ENCODE peak calls at places on chromosome 22, in six cellular contexts. One of them, this sample, is unnamed.

GRCh38 chr22:20644071-20644642 is 129.8 kb upstream of the SERPIND1 start:
- DNase-seq in H9: no peak
- DNase-seq in IMR-90: no peak
- DNase-seq in mesenchymal stem cell: no peak
- DNase-seq in mesendoderm: peak; percentile 29
- DNase-seq in H1: no peak
- DNase-seq in this sample: no peak

GRCh38 chr22:20904008-20904979 is 12.9 kb upstream of the CRKL start:
- DNase-seq in mesenchymal stem cell: peak; percentile 96
- DNase-seq in H1: no peak
- DNase-seq in H9: no peak
- DNase-seq in IMR-90: peak; percentile 99
- DNase-seq in mesendoderm: no peak
- DNase-seq in this sample: no peak

GRCh38 chr22:19847345-19847632 is 7.4 kb downstream of the GNB1L start:
- DNase-seq in mesendoderm: no peak
- DNase-seq in IMR-90: no peak
- DNase-seq in mesenchymal stem cell: no peak
- DNase-seq in H9: no peak
- DNase-seq in H1: no peak
- DNase-seq in this sample: no peak

GRCh38 chr22:23418159-23418788 is 161.8 kb downstream of the IGLL1 start:
- DNase-seq in IMR-90: no peak
- DNase-seq in H9: no peak
- DNase-seq in mesenchymal stem cell: no peak
- DNase-seq in H1: no peak
- DNase-seq in mesendoderm: peak; percentile 23
- DNase-seq in this sample: no peak

GRCh38 chr22:42977574-42977973 is 37.4 kb downstream of the PACSIN2 start:
- DNase-seq in mesenchymal stem cell: no peak
- DNase-seq in mesendoderm: no peak
- DNase-seq in H1: no peak
- DNase-seq in H9: no peak
- DNase-seq in IMR-90: no peak
- DNase-seq in this sample: no peak

GRCh38 chr22:47095395-47096122 is 333.1 kb downstream of the TBC1D22A start:
- DNase-seq in H1: no peak
- DNase-seq in mesendoderm: no peak
- DNase-seq in H9: no peak
- DNase-seq in mesenchymal stem cell: no peak
- DNase-seq in IMR-90: peak; percentile 32
- DNase-seq in this sample: no peak

GRCh38 chr22:42695294-42695693 is 25.4 kb downstream of the A4GALT start:
- DNase-seq in mesenchymal stem cell: no peak
- DNase-seq in H9: no peak
- DNase-seq in H1: no peak
- DNase-seq in IMR-90: no peak
- DNase-seq in mesendoderm: no peak
- DNase-seq in this sample: no peak

GRCh38 chr22:34004058-34004457 is 83.8 kb upstream of the LARGE1 start:
- DNase-seq in H1: no peak
- DNase-seq in IMR-90: no peak
- DNase-seq in mesendoderm: no peak
- DNase-seq in mesenchymal stem cell: no peak
- DNase-seq in H9: no peak
- DNase-seq in this sample: no peak

GRCh38 chr22:45720875-45721378 is 49.3 kb downstream of the ATXN10 start:
- DNase-seq in mesenchymal stem cell: no peak
- DNase-seq in H1: no peak
- DNase-seq in mesendoderm: no peak
- DNase-seq in IMR-90: no peak
- DNase-seq in H9: no peak
- DNase-seq in this sample: no peak

GRCh38 chr22:18088825-18089568 is 11.2 kb downstream of the PEX26 start:
- DNase-seq in IMR-90: no peak
- DNase-seq in mesenchymal stem cell: no peak
- DNase-seq in mesendoderm: no peak
- DNase-seq in H1: no peak
- DNase-seq in H9: no peak
- DNase-seq in this sample: no peak

GRCh38 chr22:45664136-45664646 is 7.4 kb upstream of the ATXN10 start:
- DNase-seq in IMR-90: no peak
- DNase-seq in H9: no peak
- DNase-seq in mesendoderm: no peak
- DNase-seq in mesenchymal stem cell: no peak
- DNase-seq in H1: no peak
- DNase-seq in this sample: no peak

GRCh38 chr22:17476838-17477237 is 86.5 kb upstream of the SLC25A18 start:
- DNase-seq in H1: no peak
- DNase-seq in IMR-90: no peak
- DNase-seq in mesendoderm: peak; percentile 82
- DNase-seq in mesenchymal stem cell: no peak
- DNase-seq in H9: no peak
- DNase-seq in this sample: no peak

GRCh38 chr22:46845281-46846153 is 83.1 kb downstream of the TBC1D22A start:
- DNase-seq in H9: no peak
- DNase-seq in H1: no peak
- DNase-seq in IMR-90: peak; percentile 63
- DNase-seq in mesenchymal stem cell: peak; percentile 27
- DNase-seq in mesendoderm: no peak
- DNase-seq in this sample: no peak

GRCh38 chr22:46541536-46541935 is 4.1 kb upstream of the CELSR1 start:
- DNase-seq in H9: no peak
- DNase-seq in IMR-90: no peak
- DNase-seq in mesenchymal stem cell: no peak
- DNase-seq in mesendoderm: no peak
- DNase-seq in H1: no peak
- DNase-seq in this sample: no peak

GRCh38 chr22:23773247-23774113 is 831 bp downstream of the MMP11 start:
- DNase-seq in mesenchymal stem cell: no peak
- DNase-seq in H1: no peak
- DNase-seq in mesendoderm: no peak
- DNase-seq in H9: no peak
- DNase-seq in IMR-90: no peak
- DNase-seq in this sample: no peak

GRCh38 chr22:38012604-38013072 is 28.3 kb upstream of the SOX10 start:
- DNase-seq in H1: no peak
- DNase-seq in H9: no peak
- DNase-seq in IMR-90: peak; percentile 85
- DNase-seq in mesenchymal stem cell: no peak
- DNase-seq in mesendoderm: no peak
- DNase-seq in this sample: no peak

GRCh38 chr22:24930678-24931077 is 15.8 kb downstream of the LHFPL7 start:
- DNase-seq in mesenchymal stem cell: no peak
- DNase-seq in IMR-90: no peak
- DNase-seq in H9: no peak
- DNase-seq in H1: no peak
- DNase-seq in mesendoderm: peak; percentile 90
- DNase-seq in this sample: no peak

GRCh38 chr22:38824587-38824986 is 19.2 kb downstream of the NPTXR start:
- DNase-seq in mesenchymal stem cell: peak; percentile 85
- DNase-seq in H9: peak; percentile 88
- DNase-seq in H1: peak; percentile 61
- DNase-seq in mesendoderm: peak; percentile 94
- DNase-seq in IMR-90: peak; percentile 75
- DNase-seq in this sample: peak; percentile 87

GRCh38 chr22:34638128-34638527 is 427.8 kb upstream of the ISX start:
- DNase-seq in H1: no peak
- DNase-seq in mesenchymal stem cell: no peak
- DNase-seq in mesendoderm: no peak
- DNase-seq in H9: no peak
- DNase-seq in IMR-90: no peak
- DNase-seq in this sample: no peak

GRCh38 chr22:28743852-28744251 is 2.0 kb downstream of the HSCB start:
- DNase-seq in H9: no peak
- DNase-seq in H1: no peak
- DNase-seq in mesenchymal stem cell: no peak
- DNase-seq in IMR-90: no peak
- DNase-seq in mesendoderm: no peak
- DNase-seq in this sample: no peak
- H2BK15ac ChIP-seq in H9: no peak overlapping the region
- H2BK15ac ChIP-seq in H1: no peak overlapping the region
- H2BK15ac ChIP-seq in mesenchymal stem cell: no peak overlapping the region
- H2BK15ac ChIP-seq in IMR-90: no peak overlapping the region
- H2BK15ac ChIP-seq in mesendoderm: no peak overlapping the region
- H2BK15ac ChIP-seq in this sample: no peak overlapping the region

GRCh38 chr22:32603651-32604540 is 129.3 kb downstream of the FBXO7 start:
- DNase-seq in H1: no peak
- DNase-seq in IMR-90: no peak
- DNase-seq in mesendoderm: no peak
- DNase-seq in mesenchymal stem cell: no peak
- DNase-seq in H9: no peak
- DNase-seq in this sample: no peak

GRCh38 chr22:32606181-32606580 is 131.6 kb downstream of the FBXO7 start:
- DNase-seq in IMR-90: no peak
- DNase-seq in H1: no peak
- DNase-seq in mesendoderm: no peak
- DNase-seq in mesenchymal stem cell: no peak
- DNase-seq in H9: no peak
- DNase-seq in this sample: no peak

GRCh38 chr22:32605576-32605975 is 131.0 kb downstream of the FBXO7 start:
- DNase-seq in H1: no peak
- DNase-seq in mesendoderm: no peak
- DNase-seq in IMR-90: no peak
- DNase-seq in H9: no peak
- DNase-seq in mesenchymal stem cell: no peak
- DNase-seq in this sample: no peak

GRCh38 chr22:32602154-32602553 is 127.5 kb downstream of the FBXO7 start:
- DNase-seq in mesendoderm: no peak
- DNase-seq in mesenchymal stem cell: no peak
- DNase-seq in H1: no peak
- DNase-seq in IMR-90: no peak
- DNase-seq in H9: no peak
- DNase-seq in this sample: no peak

DNA sequence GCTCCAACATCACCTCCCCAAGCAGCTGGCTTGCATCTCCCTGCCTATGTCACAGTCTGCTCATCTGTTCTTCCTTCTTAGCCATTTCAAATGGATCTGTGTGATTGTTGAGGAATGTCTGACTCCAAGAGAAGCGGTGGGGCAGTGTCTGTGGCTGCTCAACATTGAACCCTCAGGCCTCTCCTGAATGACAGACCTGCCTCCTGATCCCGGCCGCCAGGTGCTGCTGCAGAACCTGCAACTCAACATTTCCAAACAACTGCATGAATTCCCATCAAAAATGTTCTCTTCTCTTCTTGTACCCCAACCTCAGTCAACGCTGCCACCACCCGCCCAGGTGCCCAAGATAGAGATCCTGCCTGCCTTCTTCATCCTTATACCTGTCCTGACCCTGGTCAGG is 132.5 kb downstream of the FBXO7 start:
- DNase-seq in mesendoderm: peak; percentile 35
- DNase-seq in IMR-90: no peak
- DNase-seq in H1: no peak
- DNase-seq in mesenchymal stem cell: peak; percentile 29
- DNase-seq in H9: no peak
- DNase-seq in this sample: no peak
- H3K4ac ChIP-seq in mesendoderm: no peak overlapping the region
- H3K4ac ChIP-seq in IMR-90: peak overlapping the region; percentile 9
- H3K4ac ChIP-seq in H1: no peak overlapping the region
- H3K4ac ChIP-seq in mesenchymal stem cell: no peak overlapping the region
- H3K4ac ChIP-seq in H9: no peak overlapping the region
- H3K4ac ChIP-seq in this sample: no peak overlapping the region

DNA sequence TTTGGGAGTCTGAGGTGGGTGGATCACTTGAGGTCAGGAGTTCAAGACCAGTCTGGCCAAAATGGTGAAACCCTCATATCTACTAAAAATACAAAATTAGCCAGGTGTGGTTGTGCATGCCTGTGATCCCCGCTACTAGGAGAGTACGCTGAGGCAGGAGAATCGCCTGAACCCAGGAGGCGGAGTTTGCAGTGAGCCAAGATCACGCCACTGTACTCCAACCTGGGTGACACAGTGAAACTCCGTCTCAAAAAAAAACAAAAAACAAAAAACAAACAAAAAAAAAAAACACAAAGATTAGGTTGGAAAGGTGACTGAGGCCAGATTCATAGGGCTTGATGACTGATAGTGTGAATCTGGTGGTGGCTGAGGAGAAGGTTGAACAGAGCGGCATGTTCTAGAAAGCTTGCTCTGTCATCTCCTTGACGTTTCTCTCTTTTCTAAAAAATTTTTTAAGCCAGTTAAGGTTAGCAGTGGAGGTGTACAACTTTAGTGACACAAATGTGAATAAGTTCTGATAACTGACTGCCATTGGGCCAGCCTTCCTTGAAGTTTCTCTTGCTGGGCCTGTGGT is 40.9 kb downstream of the TXN2 start:
- DNase-seq in H9: no peak
- DNase-seq in IMR-90: no peak
- DNase-seq in H1: no peak
- DNase-seq in mesenchymal stem cell: no peak
- DNase-seq in mesendoderm: no peak
- DNase-seq in this sample: no peak
- H2BK120ac ChIP-seq in H9: no peak overlapping the region
- H2BK120ac ChIP-seq in IMR-90: peak overlapping the region; percentile 95
- H2BK120ac ChIP-seq in H1: no peak overlapping the region
- H2BK120ac ChIP-seq in mesenchymal stem cell: no peak overlapping the region
- H2BK120ac ChIP-seq in mesendoderm: no peak overlapping the region
- H2BK120ac ChIP-seq in this sample: no peak overlapping the region

GRCh38 chr22:44618400-44618799 is 83.6 kb upstream of the PRR5 start:
- DNase-seq in H1: no peak
- DNase-seq in H9: peak; percentile 34
- DNase-seq in IMR-90: no peak
- DNase-seq in mesendoderm: no peak
- DNase-seq in mesenchymal stem cell: no peak
- DNase-seq in this sample: no peak
- H2BK15ac ChIP-seq in H1: no peak overlapping the region
- H2BK15ac ChIP-seq in H9: no peak overlapping the region
- H2BK15ac ChIP-seq in IMR-90: no peak overlapping the region
- H2BK15ac ChIP-seq in mesendoderm: no peak overlapping the region
- H2BK15ac ChIP-seq in mesenchymal stem cell: no peak overlapping the region
- H2BK15ac ChIP-seq in this sample: peak overlapping the region; percentile 83